ENCODE peak calls at places on chromosome 18, in six cellular contexts. Y is effector memory CD4-positive, alpha-beta T cell; H is NCI-H748 treated with DMSO at 0.1 percent for 48 hours; X is AG08396; V is IMR-90; G is AG04450. K is an unnamed sample.

GRCh38 chr18:4639628-4640310 is 184.7 kb upstream of the DLGAP1 start:
- DNase-seq in X (no peak), Y (no peak), H (no peak), G (no peak), V (no peak), K (no peak)

GRCh38 chr18:23560186-23560585 is 26.1 kb downstream of the NPC1 start:
- DNase-seq in G (no peak), X (no peak), Y (no peak), H (no peak), V (no peak), K (no peak)

GRCh38 chr18:6920099-6920955 is 190.8 kb downstream of the ARHGAP28 start:
- DNase-seq in G (peak), V (peak), X (peak), H (peak), Y (no peak), K (peak)

GRCh38 chr18:8375269-8375668 is 234.0 kb upstream of the RAB12 start:
- DNase-seq in X (no peak), Y (no peak), V (no peak), G (no peak), H (peak), K (peak)

GRCh38 chr18:55775972-55776371 is 188.0 kb upstream of the TCF4 start:
- DNase-seq in Y (no peak), G (no peak), H (no peak), V (no peak), X (no peak), K (no peak)

GRCh38 chr18:54109131-54109683 is 115.3 kb downstream of the MBD2 start:
- DNase-seq in Y (no peak), H (no peak), G (no peak), V (no peak), X (no peak), K (no peak)

GRCh38 chr18:9732031-9732430 is 23.9 kb downstream of the RAB31 start:
- DNase-seq in H (no peak), G (no peak), X (no peak), V (no peak), Y (no peak), K (no peak)

GRCh38 chr18:59742325-59743111 is 45.3 kb upstream of the CCBE1 start:
- DNase-seq in H (no peak), Y (no peak), G (no peak), X (peak), V (peak), K (peak)

GRCh38 chr18:21682276-21683051 is 22.1 kb downstream of the ABHD3 start:
- DNase-seq in H (no peak), V (peak), X (peak), Y (no peak), G (peak), K (no peak)

GRCh38 chr18:3664563-3665178 is 214.7 kb downstream of the TGIF1 start:
- DNase-seq in V (no peak), X (no peak), Y (no peak), H (no peak), G (no peak), K (peak)

GRCh38 chr18:70333757-70334156 is 44.9 kb downstream of the SOCS6 start:
- DNase-seq in Y (no peak), H (no peak), G (peak), X (peak), V (peak), K (no peak)